ENCODE peak calls at places on chromosomes 5 and 9, in nine cellular contexts. R is hepatocyte, A is heart left ventricle, T is A549, Y is pancreas, H is SJSA1, E is esophagus squamous epithelium, U is A673, Q is heart right ventricle. S is an unnamed sample. For H3K4me1, the result is how much of the 10 kb centered on the place peaks cover.

GRCh38 chr9:88739373-88739772 is 204.4 kb downstream of the NXNL2 start:
- DNase-seq in R (no peak), A (no peak), T (no peak), Y (no peak), H (no peak), E (no peak), U (no peak), Q (no peak), S (no peak)

GRCh38 chr5:72510610-72511121 is 3.5 kb upstream of the ZNF366 start:
- DNase-seq in R (no peak), A (peak), T (no peak), Y (no peak), H (peak), E (no peak), U (no peak), Q (peak), S (peak)

GRCh38 chr9:120109242-120109641 is 470.7 kb downstream of the CDK5RAP2 start:
- DNase-seq in R (peak), A (no peak), T (peak), Y (no peak), H (peak), E (no peak), U (peak), Q (no peak), S (no peak)

GRCh38 chr5:151002250-151002649 is 18.1 kb upstream of the GPX3 start:
- DNase-seq in R (no peak), A (no peak), T (peak), Y (no peak), H (no peak), E (no peak), U (peak), Q (no peak), S (no peak)

GRCh38 chr5:136058972-136059354 is 30.2 kb downstream of the TGFBI start:
- DNase-seq in R (no peak), A (no peak), T (no peak), Y (no peak), H (no peak), E (no peak), U (no peak), Q (no peak), S (no peak)

GRCh38 chr9:131642496-131643083 is 97.3 kb downstream of the PRRT1B start:
- DNase-seq in R (no peak), A (no peak), T (no peak), Y (no peak), H (no peak), E (no peak), U (no peak), Q (no peak), S (no peak)

GRCh38 chr9:134575817-134576176 is 65.8 kb upstream of the COL5A1 start:
- DNase-seq in R (no peak), A (no peak), T (no peak), Y (no peak), H (no peak), E (no peak), U (no peak), Q (no peak), S (peak)

GRCh38 chr9:33868430-33869000 is 51.6 kb downstream of the UBE2R2 start:
- DNase-seq in R (no peak), A (no peak), T (no peak), Y (no peak), H (no peak), E (no peak), U (no peak), Q (no peak), S (no peak)

GRCh38 chr9:21597284-21597683 is 115.2 kb upstream of the IFNE start:
- DNase-seq in R (no peak), A (no peak), T (no peak), Y (no peak), H (no peak), E (no peak), U (no peak), Q (no peak), S (no peak)

GRCh38 chr5:171425596-171426244 is 6.3 kb downstream of the FGF18 start:
- DNase-seq in R (no peak), A (no peak), T (no peak), Y (no peak), H (no peak), E (no peak), U (no peak), Q (no peak), S (no peak)

GRCh38 chr9:101380295-101380694 is 4.5 kb downstream of the BAAT start:
- DNase-seq in R (no peak), A (no peak), T (no peak), Y (no peak), H (no peak), E (no peak), U (no peak), Q (no peak), S (no peak)

GRCh38 chr9:114246558-114246957 is 76.3 kb upstream of the ORM1 start:
- DNase-seq in R (no peak), A (no peak), T (no peak), Y (peak), H (no peak), E (no peak), U (no peak), Q (no peak), S (no peak)

GRCh38 chr9:17116400-17116837 is 18.4 kb upstream of the CNTLN start:
- DNase-seq in R (peak), A (no peak), T (peak), Y (no peak), H (peak), E (no peak), U (peak), Q (no peak), S (no peak)

DNA sequence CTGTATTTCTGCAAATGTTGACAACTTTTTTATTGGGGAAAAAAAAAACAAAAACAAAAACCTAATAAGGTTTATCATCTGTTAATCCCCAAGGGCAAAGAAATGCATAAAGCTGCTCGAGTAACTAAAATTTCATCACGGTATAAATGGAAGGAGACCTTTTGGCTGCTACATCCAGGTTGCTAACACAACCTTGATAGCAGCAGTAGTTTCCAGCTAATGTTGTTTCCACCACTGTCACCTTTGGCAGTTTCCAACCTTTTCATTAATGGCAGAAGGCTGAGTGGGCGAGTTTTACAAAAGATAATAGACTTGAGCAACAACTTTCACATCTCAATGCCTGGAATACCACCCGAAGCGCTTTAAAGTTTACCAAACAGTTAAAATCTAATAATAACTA is 8.5 kb downstream of the PAIP1 start:
- DNase-seq in R (no peak), A (no peak), T (no peak), Y (no peak), H (no peak), E (no peak), U (no peak), Q (no peak), S (no peak)
- H3K4me3 ChIP-seq in R (no peak), A (no peak), T (no peak), Y (no peak), H (no peak), E (no peak), U (no peak), Q (no peak), S (no peak)

DNA sequence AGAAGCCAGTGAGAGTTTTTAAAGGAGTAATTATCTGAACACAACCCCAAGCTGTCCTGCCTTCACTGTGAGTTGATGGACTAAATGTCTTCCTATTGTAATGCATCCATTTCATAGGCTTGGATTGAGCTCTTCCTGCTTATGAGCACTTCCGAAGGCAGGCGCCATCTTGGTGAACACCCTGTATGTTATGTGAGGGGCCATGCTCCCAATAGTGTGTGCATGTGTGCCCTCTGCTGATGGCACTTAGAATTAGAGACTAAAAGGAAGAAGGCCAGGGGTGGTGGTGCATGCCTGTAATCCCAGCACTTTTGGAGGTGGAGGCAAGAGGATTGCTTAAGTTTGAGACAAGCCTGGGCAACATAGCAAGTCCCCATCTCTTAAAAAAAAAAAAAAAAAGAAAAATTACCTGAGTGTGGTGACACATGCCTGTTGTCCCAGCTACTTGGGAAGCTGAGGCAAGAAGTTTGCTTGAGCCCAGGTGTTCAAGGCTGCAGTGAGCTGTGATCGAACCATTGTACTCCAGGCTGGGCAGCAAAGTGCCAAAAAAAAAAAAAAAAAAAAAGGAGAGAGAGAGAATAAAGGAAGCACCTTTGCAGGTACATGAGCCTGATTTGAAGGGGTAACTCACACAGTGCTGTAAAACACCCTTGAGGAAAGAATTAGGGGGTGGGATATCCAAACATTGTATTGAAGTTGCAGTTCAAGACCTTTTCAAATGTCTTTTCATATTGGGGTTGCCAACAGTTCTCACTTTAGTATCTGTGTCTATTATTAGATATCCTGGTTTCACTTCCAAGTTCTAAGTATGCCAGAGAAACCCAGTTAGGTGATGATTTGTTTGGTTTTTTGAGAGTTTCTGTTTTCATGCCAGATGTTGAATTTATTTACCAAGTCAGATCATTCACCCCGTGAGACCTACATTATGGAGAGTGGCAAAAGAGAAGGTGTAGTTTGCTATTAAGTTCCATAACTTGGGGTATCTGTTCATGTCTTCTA is 64.8 kb downstream of the C9orf152 start:
- DNase-seq in R (no peak), A (no peak), T (peak), Y (no peak), H (no peak), E (no peak), U (peak), Q (no peak), S (no peak)
- H3K4me1 ChIP-seq in R (under half), A (half or more), T (under half), Y (under half), H (under half), E (half or more), U (under half), Q (half or more), S (under half)

GRCh38 chr9:96057155-96057554 is 181.7 kb downstream of the ERCC6L2 start:
- DNase-seq in R (no peak), A (no peak), T (no peak), Y (no peak), H (no peak), E (no peak), U (no peak), Q (no peak), S (no peak)
- H3K4me3 ChIP-seq in R (no peak), A (no peak), T (no peak), Y (no peak), H (no peak), E (no peak), U (no peak), Q (no peak), S (no peak)

DNA sequence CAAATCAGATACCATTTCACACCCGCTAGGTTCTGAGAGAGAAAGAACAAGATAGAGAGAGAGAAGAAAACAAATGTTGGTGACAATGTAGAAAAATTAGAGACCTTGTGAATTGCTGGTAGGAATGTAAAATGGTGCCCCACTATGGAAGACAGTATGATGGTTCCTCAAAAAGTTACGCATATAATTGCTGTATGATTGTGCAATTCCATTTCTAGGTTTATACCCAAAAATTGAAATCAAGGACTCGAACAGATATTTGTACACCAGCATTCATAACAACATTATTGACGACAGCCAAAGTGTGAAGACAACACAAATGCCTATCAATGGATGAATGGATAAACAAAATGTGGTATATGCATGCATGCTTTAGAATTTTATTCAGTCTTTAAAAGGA is 74.5 kb upstream of the MAP3K1 start:
- DNase-seq in R (no peak), A (no peak), T (no peak), Y (no peak), H (no peak), E (no peak), U (no peak), Q (no peak), S (no peak)
- H3K4me1 ChIP-seq in R (under half), A (under half), T (under half), Y (under half), H (under half), E (under half), U (under half), Q (under half), S (under half)

GRCh38 chr5:38755171-38755570 is 90.6 kb upstream of the OSMR start:
- DNase-seq in R (no peak), A (no peak), T (no peak), Y (no peak), H (peak), E (no peak), U (peak), Q (no peak), S (no peak)

GRCh38 chr5:38756068-38756467 is 89.7 kb upstream of the OSMR start:
- DNase-seq in R (no peak), A (no peak), T (no peak), Y (no peak), H (peak), E (no peak), U (no peak), Q (no peak), S (no peak)

GRCh38 chr5:38753776-38754175 is 92.0 kb upstream of the OSMR start:
- DNase-seq in R (no peak), A (no peak), T (no peak), Y (no peak), H (no peak), E (no peak), U (no peak), Q (no peak), S (no peak)

GRCh38 chr5:38757451-38758245 is 88.2 kb upstream of the OSMR start:
- DNase-seq in R (no peak), A (peak), T (no peak), Y (no peak), H (no peak), E (no peak), U (no peak), Q (peak), S (no peak)

DNA sequence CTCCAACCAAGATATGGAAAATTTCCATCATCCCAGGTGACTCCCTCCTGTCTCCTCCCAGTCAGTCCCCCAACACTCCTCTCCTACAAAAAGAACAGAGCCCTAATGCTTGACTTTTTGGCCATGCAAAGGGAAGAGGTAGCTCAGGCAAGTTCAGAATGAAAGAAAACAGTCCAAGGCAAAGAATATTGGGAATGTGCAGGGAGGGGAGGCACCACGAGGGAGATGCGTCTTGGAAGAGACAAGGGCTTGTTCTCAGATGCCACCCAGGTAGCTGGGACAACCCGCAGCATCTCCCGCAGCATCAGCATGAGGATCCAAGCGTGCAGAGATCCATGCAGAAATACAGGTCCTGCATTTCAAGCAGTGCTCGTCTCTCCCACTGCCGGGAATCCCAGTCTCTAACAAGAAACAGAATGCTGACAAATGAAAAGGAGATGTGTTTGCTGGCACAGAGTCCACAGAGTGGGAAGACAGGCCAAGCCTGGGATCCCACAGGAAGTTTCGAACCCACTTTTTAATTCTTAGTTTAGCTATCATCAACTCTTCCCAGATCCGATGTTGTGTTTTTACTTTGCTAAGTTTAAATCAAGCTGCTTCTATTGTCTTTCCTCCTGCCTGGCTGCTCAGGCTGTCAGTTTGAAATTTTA is 86.9 kb upstream of the OSMR start:
- DNase-seq in R (peak), A (no peak), T (no peak), Y (no peak), H (peak), E (no peak), U (no peak), Q (no peak), S (no peak)
- H3K4me3 ChIP-seq in R (no peak), A (no peak), T (no peak), Y (no peak), H (no peak), E (no peak), U (no peak), Q (no peak), S (peak)

GRCh38 chr9:136342191-136343120 is 15.1 kb downstream of the GPSM1 start:
- DNase-seq in R (peak), A (peak), T (peak), Y (peak), H (no peak), E (no peak), U (peak), Q (peak), S (no peak)
- H3K4me1 ChIP-seq in R (under half), A (under half), T (under half), Y (under half), H (under half), E (under half), U (under half), Q (under half), S (under half)

DNA sequence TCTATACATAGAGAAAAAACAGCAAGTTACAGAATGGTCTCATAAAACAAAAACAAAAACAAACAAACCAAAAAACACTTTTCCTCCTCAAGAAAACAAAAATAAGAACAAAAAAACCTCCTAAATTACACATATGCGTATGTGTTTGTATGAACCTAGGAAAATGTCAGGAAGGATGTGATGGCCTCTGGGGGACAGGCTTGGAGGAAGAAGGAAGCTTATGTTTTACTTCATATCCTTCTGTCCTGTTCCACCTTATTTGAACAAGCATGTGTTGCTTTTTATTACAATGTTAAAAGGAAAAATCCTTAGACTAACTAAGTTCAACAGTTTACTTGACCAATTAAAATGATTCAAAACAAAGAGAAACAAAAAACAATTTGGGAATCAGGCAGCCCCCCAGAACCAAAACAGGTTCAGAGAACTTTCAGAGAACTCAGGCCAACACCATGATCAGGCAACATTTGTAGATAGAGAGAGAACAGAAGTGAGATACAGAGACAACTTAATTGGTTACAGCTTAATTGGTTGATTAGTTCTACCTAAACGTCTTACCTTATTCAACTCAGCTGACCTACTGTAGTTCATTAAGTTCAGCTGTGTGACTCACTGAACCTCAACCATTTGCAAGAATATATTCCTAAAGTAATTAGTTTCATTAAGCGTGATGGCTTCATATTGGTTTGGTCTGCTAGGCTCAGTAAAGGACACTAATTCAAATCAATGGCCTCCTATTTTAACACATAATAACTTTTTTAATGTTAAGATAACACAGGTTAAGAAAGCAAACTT is 10.1 kb downstream of the SPAAR start:
- DNase-seq in R (no peak), A (no peak), T (no peak), Y (no peak), H (no peak), E (no peak), U (no peak), Q (no peak), S (no peak)
- H3K4me3 ChIP-seq in R (no peak), A (no peak), T (no peak), Y (no peak), H (no peak), E (no peak), U (no peak), Q (no peak), S (no peak)

GRCh38 chr9:37386988-37387387 is 35.5 kb upstream of the GRHPR start:
- DNase-seq in R (no peak), A (no peak), T (no peak), Y (no peak), H (no peak), E (no peak), U (no peak), Q (no peak), S (no peak)
- H3K4me1 ChIP-seq in R (under half), A (under half), T (under half), Y (under half), H (under half), E (under half), U (under half), Q (under half), S (under half)

GRCh38 chr9:81473708-81474107 is 215.6 kb downstream of the TLE1 start:
- DNase-seq in R (no peak), A (no peak), T (no peak), Y (no peak), H (peak), E (no peak), U (no peak), Q (no peak), S (no peak)
- H3K4me3 ChIP-seq in R (no peak), A (no peak), T (no peak), Y (no peak), H (no peak), E (no peak), U (no peak), Q (no peak), S (no peak)